ENCODE peak calls at places on chromosomes 5 and 9, in four cellular contexts. X, T, Z and G are unnamed samples.

GRCh38 chr9:75197521-75197920 is 109.2 kb downstream of the OSTF1 start:
- DNase-seq in X (no peak), Z (no peak), T (peak), G (no peak)

GRCh38 chr9:126693428-126693931 is 79.8 kb downstream of the LMX1B start:
- DNase-seq in Z (no peak), T (no peak), X (no peak), G (no peak)

GRCh38 chr9:89879711-89880110 is 274.9 kb downstream of the GADD45G start:
- DNase-seq in Z (no peak), X (no peak), T (no peak), G (no peak)

GRCh38 chr5:119402081-119402480 is 46.3 kb downstream of the TNFAIP8 start:
- DNase-seq in T (no peak), Z (no peak), X (no peak), G (peak)

GRCh38 chr9:70983723-70984280 is 137.6 kb downstream of the TRPM3 start:
- DNase-seq in X (no peak), Z (no peak), T (no peak), G (no peak)

GRCh38 chr5:12284604-12285003 is 380.4 kb upstream of the CTNND2 start:
- DNase-seq in T (no peak), X (no peak), Z (no peak), G (no peak)

GRCh38 chr5:98443916-98444315 is 329.5 kb upstream of the RGMB start:
- DNase-seq in Z (no peak), T (no peak), X (no peak), G (no peak)

GRCh38 chr5:36301858-36302603 is at the start of gene RANBP3L:
- DNase-seq in X (no peak), Z (no peak), T (peak), G (no peak)

GRCh38 chr9:131951905-131952304 is 127.8 kb downstream of the MED27 start:
- DNase-seq in T (no peak), X (no peak), Z (no peak), G (no peak)

GRCh38 chr9:69535911-69536310 is 136.3 kb downstream of the APBA1 start:
- DNase-seq in Z (no peak), X (no peak), T (no peak), G (no peak)

GRCh38 chr5:122844136-122844915 is 1.1 kb upstream of the SNX24 start:
- DNase-seq in Z (peak), X (no peak), T (peak), G (peak)

GRCh38 chr5:74322944-74323343 is 317.6 kb downstream of the ENC1 start:
- DNase-seq in X (no peak), Z (no peak), T (no peak), G (peak)

GRCh38 chr9:74951725-74952151 is 974 bp downstream of the C9orf40 start:
- DNase-seq in T (peak), Z (peak), X (no peak), G (peak)

GRCh38 chr5:39158127-39158593 is 61.2 kb downstream of the FYB1 start:
- DNase-seq in X (no peak), T (peak), Z (no peak), G (no peak)

GRCh38 chr5:359301-359897 is 37.9 kb downstream of the AHRR start:
- DNase-seq in Z (no peak), T (no peak), X (no peak), G (no peak)

GRCh38 chr5:151757233-151758140 is 944 bp downstream of the ATOX1 start:
- DNase-seq in Z (no peak), T (peak), X (no peak), G (peak)

GRCh38 chr5:153719324-153719723 is 228.9 kb downstream of the GRIA1 start:
- DNase-seq in Z (no peak), T (no peak), X (no peak), G (no peak)

GRCh38 chr5:98179791-98180755 is 593.4 kb upstream of the RGMB start:
- DNase-seq in X (no peak), T (no peak), Z (no peak), G (no peak)

GRCh38 chr9:122832194-122832593 is 3.8 kb upstream of the PDCL start:
- DNase-seq in Z (no peak), X (no peak), T (no peak), G (no peak)

DNA sequence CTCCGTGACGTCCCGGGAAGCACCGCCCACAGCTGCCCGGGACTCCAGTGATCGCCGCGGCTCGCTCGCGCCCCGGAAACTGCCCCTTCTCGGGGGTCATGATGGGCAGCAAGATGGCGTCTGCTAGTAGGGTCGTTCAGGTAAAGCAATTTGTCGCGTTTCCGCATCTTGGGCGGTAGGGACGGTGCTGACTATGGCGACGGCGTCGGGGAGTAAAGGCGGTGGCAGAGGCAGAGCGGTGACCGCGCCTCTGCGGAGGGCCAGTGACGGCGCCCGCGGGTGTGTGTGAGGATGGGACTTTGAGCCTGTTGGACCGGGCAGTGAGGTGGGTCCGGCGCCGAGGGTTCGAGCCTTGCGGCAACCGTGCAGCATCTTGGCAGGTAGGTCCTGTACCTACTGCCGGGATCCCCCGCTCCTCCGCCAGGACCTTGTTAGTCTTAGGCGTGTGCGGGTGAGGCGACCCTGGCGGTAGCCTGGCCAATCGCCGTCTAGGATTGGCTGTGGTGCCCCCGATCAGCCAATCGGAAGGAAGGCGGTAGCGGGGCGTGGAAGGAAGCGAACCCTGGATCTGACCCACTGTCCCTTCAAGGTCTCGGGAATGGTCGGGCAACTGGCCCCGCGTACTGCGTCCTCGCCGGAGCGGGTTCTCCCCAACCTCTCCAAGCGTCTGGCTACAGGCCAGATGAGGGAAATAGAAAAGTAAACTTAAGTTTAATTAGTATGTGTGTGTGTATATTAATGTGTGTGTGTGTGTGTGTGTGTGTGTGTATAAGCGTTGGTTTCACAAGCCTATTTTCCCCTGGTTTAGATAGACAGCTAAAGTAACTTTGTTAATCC is 16.7 kb upstream of the CDK7 start:
- DNase-seq in Z (peak), T (peak), X (peak), G (peak)
- TF ChIP-seq CTCF in Z (peak), T (no peak), X (no peak), G (no peak)

DNA sequence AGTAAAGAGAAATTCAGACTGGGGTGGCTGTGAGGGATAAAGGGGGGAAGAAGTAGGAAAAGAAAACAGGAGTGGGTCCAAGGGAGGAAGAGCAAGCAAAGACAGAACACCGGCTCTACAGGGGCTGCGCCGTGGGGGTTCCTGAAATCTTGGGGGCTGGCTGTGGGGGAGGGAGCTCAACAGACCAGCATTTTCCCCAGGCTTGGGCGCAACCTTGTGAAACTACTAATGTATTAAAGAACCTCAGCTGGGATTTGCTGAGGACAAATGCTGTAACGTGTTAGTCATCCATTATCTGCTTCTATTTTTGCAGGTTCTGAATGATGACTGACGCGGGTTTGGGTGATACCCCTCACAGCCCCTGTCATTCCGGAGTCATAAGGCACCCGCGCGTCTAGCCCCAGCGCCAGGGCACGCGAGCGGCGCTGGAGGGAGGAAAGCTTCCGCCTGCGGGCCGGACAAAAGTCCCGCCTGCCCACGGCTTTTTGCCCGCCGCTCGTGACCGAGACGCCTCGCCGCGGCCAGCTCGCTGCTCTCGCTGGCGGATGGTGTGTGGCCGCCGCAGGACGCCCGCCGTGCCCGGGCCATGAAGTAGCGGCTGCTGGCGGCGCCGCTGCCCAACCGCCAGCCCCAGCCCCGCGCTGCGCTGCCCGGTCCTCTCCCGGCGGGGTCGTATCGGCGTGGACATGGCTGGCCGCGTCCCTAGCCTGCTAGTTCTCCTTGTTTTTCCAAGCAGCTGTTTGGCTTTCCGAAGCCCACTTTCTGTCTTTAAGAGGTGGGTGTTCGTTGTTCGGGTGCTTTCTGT is 110.6 kb downstream of the PAM start:
- DNase-seq in Z (no peak), T (peak), X (peak), G (peak)
- TF ChIP-seq POLR2AphosphoS5 in Z (no peak), T (no peak), X (peak), G (no peak)

DNA sequence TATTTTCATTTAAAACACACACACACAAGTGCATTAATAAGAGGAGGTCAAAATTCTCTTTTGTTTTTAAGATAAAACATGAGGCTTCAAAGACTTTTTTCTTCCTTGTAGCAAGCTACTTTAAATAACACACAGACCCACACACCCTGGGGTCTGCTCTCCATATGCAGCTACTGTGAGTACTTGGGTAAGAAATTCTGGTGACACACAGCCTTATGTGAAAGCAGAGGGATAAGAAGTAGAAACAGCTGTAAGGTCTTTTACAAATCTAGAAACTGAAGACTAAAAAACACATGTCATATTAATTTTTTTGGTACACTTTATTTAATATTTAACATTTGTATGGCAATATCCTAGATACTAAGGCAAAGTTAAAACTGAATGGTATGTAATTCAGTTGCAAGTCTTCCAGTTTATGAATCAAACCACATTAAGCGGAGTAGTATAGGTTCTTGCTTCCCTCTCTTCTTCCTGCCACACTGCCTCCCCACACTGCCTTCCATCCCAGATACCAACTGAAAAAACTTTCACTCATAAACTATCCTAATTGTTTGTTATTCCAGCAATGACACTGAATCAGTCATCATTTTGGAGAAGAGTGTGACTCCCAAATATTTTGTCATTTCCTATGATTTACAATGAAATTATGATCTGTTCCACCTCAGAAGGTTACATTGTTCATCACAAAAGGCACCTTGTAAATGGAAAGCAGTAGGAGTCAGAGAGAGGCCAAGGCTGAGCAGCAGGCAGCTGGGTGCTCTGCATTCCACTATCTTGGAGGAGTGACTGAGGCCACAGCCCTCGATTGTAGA is 92.0 kb downstream of the PLCXD3 start:
- DNase-seq in Z (no peak), T (no peak), X (no peak), G (peak)
- TF ChIP-seq JUNB in Z (no peak), T (no peak), X (no peak), G (no peak)

DNA sequence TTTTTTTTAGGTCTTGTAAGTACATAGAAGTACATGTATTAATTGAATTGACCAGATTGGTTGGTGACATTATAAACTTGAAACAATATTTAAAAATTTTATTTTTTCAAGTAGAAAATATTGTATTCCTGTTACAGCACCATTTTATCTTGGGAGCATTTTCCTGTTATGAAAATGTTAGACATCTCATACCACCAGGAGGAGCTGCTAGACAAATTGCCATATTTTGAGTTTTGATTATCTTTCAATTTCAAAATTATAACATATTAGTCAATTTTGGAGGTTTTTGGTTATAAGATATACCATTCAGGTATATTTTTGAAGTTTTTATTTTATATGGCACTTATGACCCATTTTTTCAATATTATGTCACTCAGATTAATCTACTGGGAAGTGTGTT is 84.4 kb downstream of the CNTLN start:
- DNase-seq in X (no peak), T (no peak), Z (no peak), G (no peak)
- TF ChIP-seq CTCF in X (no peak), T (no peak), Z (no peak), G (no peak)

DNA sequence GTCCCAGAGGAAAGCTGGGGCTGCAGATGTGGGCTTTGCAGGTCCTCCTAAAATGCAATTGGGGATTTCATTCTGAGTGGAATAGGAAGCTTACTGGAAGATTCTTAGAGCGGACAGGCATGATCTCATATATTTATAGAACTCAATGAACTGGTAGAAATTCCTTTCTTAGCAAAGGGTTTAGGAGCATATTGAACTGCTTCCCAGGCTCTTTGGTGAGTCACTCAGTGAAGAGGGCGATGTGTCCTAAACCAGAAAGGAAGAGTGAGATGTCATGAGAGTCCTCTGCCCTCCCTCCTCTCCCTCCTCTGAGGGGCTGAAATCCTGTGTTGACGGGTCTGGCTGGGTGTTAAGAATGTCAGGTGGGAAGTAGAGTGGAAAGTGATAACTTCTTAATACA is 26.3 kb upstream of the SEMA6A start:
- DNase-seq in X (no peak), Z (no peak), T (no peak), G (no peak)
- TF ChIP-seq POLR2AphosphoS5 in X (no peak), Z (no peak), T (no peak), G (no peak)

GRCh38 chr5:135030691-135031145 is 3.3 kb downstream of the PITX1 start:
- DNase-seq in T (no peak), X (no peak), Z (no peak), G (peak)
- TF ChIP-seq JUNB in T (no peak), X (no peak), Z (no peak), G (no peak)

DNA sequence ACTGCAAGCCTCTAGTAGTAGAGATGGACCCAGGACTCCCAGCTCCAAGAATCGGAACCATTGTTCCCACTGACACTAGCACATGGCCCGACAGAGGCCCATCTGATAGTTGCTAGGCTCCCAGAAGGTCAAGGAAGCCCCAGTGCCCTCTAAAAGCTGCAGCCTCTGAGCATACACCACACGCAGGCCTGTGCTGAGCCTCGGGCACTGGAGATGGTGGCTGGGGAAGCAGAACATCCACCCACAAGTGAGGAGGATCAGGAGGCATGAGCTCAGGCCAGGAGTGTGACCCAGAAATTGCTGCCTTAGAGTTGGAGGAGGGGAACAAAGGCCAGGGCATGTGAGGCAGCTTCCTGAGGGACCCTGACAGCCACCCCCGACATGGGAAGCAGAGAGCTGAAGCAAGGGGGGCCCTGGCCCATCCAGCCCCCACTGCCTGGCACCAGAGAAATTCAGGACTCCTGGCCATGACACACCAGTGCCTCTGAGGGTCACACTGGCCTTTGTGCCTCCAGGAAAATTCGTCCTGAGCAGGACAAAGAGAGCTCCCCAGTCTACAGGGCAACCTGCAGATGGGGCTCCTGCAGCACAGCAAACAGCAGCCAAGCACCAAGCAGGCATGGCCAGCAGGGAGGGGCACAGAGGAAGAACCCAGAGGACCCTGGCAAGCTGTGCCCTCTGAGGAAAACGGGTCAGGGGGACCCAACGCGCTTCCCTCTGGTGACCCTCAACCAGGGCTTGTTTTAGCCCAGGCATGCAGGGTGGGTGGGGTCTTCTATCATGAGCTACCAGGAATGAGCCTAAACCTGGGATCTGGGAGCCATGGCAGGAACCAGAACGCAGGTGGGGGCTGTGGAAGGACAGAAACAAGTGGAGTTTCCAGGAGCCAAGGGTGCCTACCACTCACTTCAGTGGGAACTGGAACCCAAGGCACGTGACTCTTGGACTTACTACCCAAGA is 21.2 kb downstream of the IPPK start:
- DNase-seq in Z (no peak), T (no peak), X (no peak), G (no peak)
- TF ChIP-seq CTCF in Z (peak), T (no peak), X (no peak), G (no peak)

GRCh38 chr5:175689147-175689991 is 31.5 kb downstream of the HRH2 start:
- DNase-seq in X (no peak), T (no peak), Z (no peak), G (no peak)
- TF ChIP-seq POLR2AphosphoS5 in X (no peak), T (no peak), Z (no peak), G (no peak)

GRCh38 chr5:138305797-138306196 is 25.8 kb downstream of the CDC25C start:
- DNase-seq in T (peak), Z (peak), X (no peak), G (no peak)

DNA sequence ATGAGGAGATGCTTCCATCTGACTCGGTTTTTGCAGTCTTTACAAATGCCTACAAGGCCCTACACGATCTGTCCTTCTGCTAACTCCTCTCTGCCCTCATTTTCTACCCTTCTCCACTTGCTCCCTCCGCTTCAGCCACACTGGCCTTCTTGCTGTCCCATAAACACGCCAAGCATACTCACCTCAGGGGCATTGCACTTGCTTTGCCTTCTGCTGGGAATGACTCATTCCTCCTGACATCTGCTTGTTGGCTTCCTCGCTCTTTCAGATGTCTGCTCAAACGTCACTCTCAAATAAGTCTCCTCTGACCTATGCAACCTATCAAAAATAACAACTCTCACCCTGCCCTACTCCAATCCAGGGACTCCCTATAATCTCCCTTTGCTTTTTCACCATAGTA is 28.2 kb downstream of the CDC25C start:
- DNase-seq in T (peak), Z (no peak), X (no peak), G (no peak)
- TF ChIP-seq JUNB in T (no peak), Z (no peak), X (no peak), G (no peak)